ENCODE peak calls at places on chromosomes 1 and 21, in ten cellular contexts. H is BE2C; T is RPMI7951; S is activated naive CD4-positive, alpha-beta T cell; W is activated CD4-positive, alpha-beta T cell treated with anti-CD3 and anti-CD28 coated beads, Interleukin-2, amount 50 U/mL, for 1 hour; L is WTC11; N is non-pigmented ciliary epithelial cell; F is activated CD8-positive, alpha-beta memory T cell treated with anti-CD3 and anti-CD28 coated beads, Interleukin-2, amount 50 U/mL, for 4 hours; R is natural killer cell; J is lung microvascular endothelial cell. V is an unnamed sample.

GRCh38 chr1:113243529-113243928 is 146.8 kb upstream of the MAGI3 start:
- DNase-seq in H (no peak), T (no peak), S (no peak), W (no peak), L (no peak), N (no peak), F (no peak), R (no peak), J (no peak), V (no peak)

GRCh38 chr1:228502522-228502921 is 15.3 kb downstream of the RNF187 start:
- DNase-seq in H (no peak), T (no peak), S (no peak), W (no peak), L (no peak), N (no peak), F (no peak), R (no peak), J (no peak), V (no peak)

GRCh38 chr1:216500273-216500967 is 77.2 kb upstream of the USH2A start:
- DNase-seq in H (no peak), T (no peak), S (no peak), W (no peak), L (no peak), N (no peak), F (no peak), R (no peak), J (no peak), V (no peak)

GRCh38 chr1:162587347-162587746 is 25.8 kb downstream of the UAP1 start:
- DNase-seq in H (no peak), T (no peak), S (no peak), W (no peak), L (no peak), N (no peak), F (no peak), R (no peak), J (no peak), V (no peak)

GRCh38 chr21:41011968-41012367 is 156.0 kb upstream of the BACE2 start:
- DNase-seq in H (no peak), T (no peak), S (no peak), W (no peak), L (no peak), N (no peak), F (no peak), R (no peak), J (no peak), V (no peak)

GRCh38 chr1:243950166-243950565 is 100.1 kb upstream of the AKT3 start:
- DNase-seq in H (no peak), T (peak; percentile 84), S (no peak), W (no peak), L (no peak), N (peak; percentile 73), F (no peak), R (no peak), J (no peak), V (peak; percentile 91)

GRCh38 chr1:53043271-53043670 is 18.7 kb upstream of the PODN start:
- DNase-seq in H (no peak), T (peak; percentile 73), S (no peak), W (no peak), L (no peak), N (no peak), F (no peak), R (no peak), J (peak; percentile 15), V (no peak)

GRCh38 chr1:56563045-56563444 is 16.3 kb downstream of the PLPP3 start:
- DNase-seq in H (no peak), T (no peak), S (no peak), W (no peak), L (no peak), N (no peak), F (no peak), R (no peak), J (no peak), V (no peak)

GRCh38 chr1:45886229-45886628 is 82.8 kb downstream of the MAST2 start:
- DNase-seq in H (no peak), T (no peak), S (no peak), W (no peak), L (no peak), N (no peak), F (no peak), R (no peak), J (no peak), V (no peak)

GRCh38 chr1:3093928-3094626 is 25.1 kb downstream of the PRDM16 start:
- DNase-seq in H (no peak), T (no peak), S (no peak), W (no peak), L (no peak), N (no peak), F (no peak), R (no peak), J (no peak), V (no peak)

GRCh38 chr1:1305300-1306069 is 2.2 kb downstream of the ACAP3 start:
- DNase-seq in H (peak; percentile 79), T (peak; percentile 85), S (no peak), W (peak; percentile 65), L (no peak), N (peak; percentile 13), F (peak; percentile 84), R (peak; percentile 45), J (peak; percentile 61), V (no peak)

GRCh38 chr1:57024855-57025254 is 59.0 kb upstream of the C8B start:
- DNase-seq in H (no peak), T (no peak), S (no peak), W (no peak), L (no peak), N (no peak), F (no peak), R (no peak), J (no peak), V (no peak)

GRCh38 chr21:31505975-31506374 is 153.5 kb upstream of the SOD1 start:
- DNase-seq in H (no peak), T (no peak), S (no peak), W (no peak), L (no peak), N (no peak), F (no peak), R (no peak), J (no peak), V (no peak)

GRCh38 chr1:32005522-32005921 is 8.1 kb upstream of the KHDRBS1 start:
- DNase-seq in H (no peak), T (no peak), S (no peak), W (no peak), L (no peak), N (no peak), F (no peak), R (no peak), J (no peak), V (no peak)

GRCh38 chr1:207964195-207964966 is 53.5 kb upstream of the CD34 start:
- DNase-seq in H (no peak), T (no peak), S (no peak), W (no peak), L (no peak), N (no peak), F (no peak), R (no peak), J (peak; percentile 71), V (no peak)

GRCh38 chr1:229147086-229147485 is 123.8 kb upstream of the RAB4A start:
- DNase-seq in H (no peak), T (no peak), S (no peak), W (no peak), L (peak; percentile 20), N (no peak), F (no peak), R (no peak), J (no peak), V (no peak)

GRCh38 chr1:173616859-173617258 is 14.0 kb upstream of the SLC9C2 start:
- DNase-seq in H (no peak), T (no peak), S (no peak), W (no peak), L (no peak), N (no peak), F (no peak), R (no peak), J (no peak), V (no peak)

GRCh38 chr1:67347688-67348472 is 40.2 kb downstream of the IL12RB2 start:
- DNase-seq in H (peak; percentile 16), T (peak; percentile 57), S (no peak), W (no peak), L (peak; percentile 49), N (no peak), F (no peak), R (no peak), J (peak; percentile 58), V (peak; percentile 69)

GRCh38 chr1:205913451-205914204 is 29.6 kb downstream of the SLC26A9 start:
- DNase-seq in H (no peak), T (peak; percentile 39), S (no peak), W (no peak), L (no peak), N (no peak), F (no peak), R (no peak), J (peak; percentile 40), V (no peak)

GRCh38 chr1:168879906-168880734 is 151.1 kb upstream of the DPT start:
- DNase-seq in H (no peak), T (peak; percentile 2), S (no peak), W (no peak), L (no peak), N (no peak), F (no peak), R (no peak), J (peak; percentile 36), V (no peak)

GRCh38 chr1:87560137-87560536 is 231.5 kb downstream of the LMO4 start:
- DNase-seq in H (no peak), T (no peak), S (no peak), W (no peak), L (no peak), N (no peak), F (no peak), R (no peak), J (no peak), V (no peak)

GRCh38 chr1:153608742-153609584 is 4.0 kb downstream of the S100A16 start:
- DNase-seq in H (no peak), T (peak; percentile 99), S (no peak), W (peak; percentile 13), L (peak; percentile 84), N (peak; percentile 89), F (no peak), R (no peak), J (peak; percentile 99), V (peak; percentile 96)

GRCh38 chr1:207869859-207870258 is 41.1 kb downstream of the CD34 start:
- DNase-seq in H (no peak), T (no peak), S (no peak), W (no peak), L (no peak), N (no peak), F (no peak), R (no peak), J (no peak), V (no peak)

GRCh38 chr21:37582613-37583012 is 216.0 kb downstream of the DYRK1A start:
- DNase-seq in H (peak; percentile 56), T (peak; percentile 63), S (no peak), W (no peak), L (no peak), N (peak; percentile 34), F (no peak), R (no peak), J (peak; percentile 80), V (peak; percentile 66)

GRCh38 chr1:218488986-218489385 is 143.8 kb downstream of the TGFB2 start:
- DNase-seq in H (no peak), T (peak; percentile 85), S (no peak), W (no peak), L (no peak), N (peak; percentile 91), F (no peak), R (no peak), J (no peak), V (no peak)

GRCh38 chr1:1402081-1402900 is 3.2 kb upstream of the CCNL2 start:
- DNase-seq in H (peak; percentile 76), T (peak; percentile 47), S (no peak), W (peak; percentile 29), L (peak; percentile 73), N (no peak), F (no peak), R (no peak), J (peak; percentile 81), V (peak; percentile 77)

GRCh38 chr21:14435423-14435822 is 52.5 kb upstream of the HSPA13 start:
- DNase-seq in H (no peak), T (no peak), S (no peak), W (no peak), L (no peak), N (no peak), F (no peak), R (no peak), J (no peak), V (no peak)

GRCh38 chr1:226349081-226349480 is 40.1 kb upstream of the LIN9 start:
- DNase-seq in H (no peak), T (no peak), S (no peak), W (no peak), L (no peak), N (no peak), F (no peak), R (no peak), J (no peak), V (no peak)